ENCODE peak calls at places on chromosomes 2 and 18, in seven cellular contexts. One of them, this sample, is unnamed.
A peak's percentile ranks its signal among the peaks of the same experiment; 100 is the strongest.

GRCh38 chr2:145845207-145845894 is 1325.4 kb upstream of the ZEB2 start:
- DNase-seq in PC-9: no peak
- DNase-seq in lower leg skin: no peak
- DNase-seq in GM12878: no peak
- DNase-seq in progenitor cell of endocrine pancreas: no peak
- DNase-seq in kidney: no peak
- DNase-seq in nephron progenitor cell: no peak
- DNase-seq in this sample: no peak

GRCh38 chr18:28198588-28198987 is 21.7 kb upstream of the CDH2 start:
- DNase-seq in lower leg skin: no peak
- DNase-seq in PC-9: no peak
- DNase-seq in nephron progenitor cell: no peak
- DNase-seq in progenitor cell of endocrine pancreas: no peak
- DNase-seq in kidney: no peak
- DNase-seq in GM12878: no peak
- DNase-seq in this sample: no peak

GRCh38 chr18:63505566-63506335 is 29.0 kb downstream of the SERPINB5 start:
- DNase-seq in GM12878: no peak
- DNase-seq in progenitor cell of endocrine pancreas: no peak
- DNase-seq in PC-9: peak; percentile 25
- DNase-seq in kidney: no peak
- DNase-seq in nephron progenitor cell: peak; percentile 36
- DNase-seq in lower leg skin: no peak
- DNase-seq in this sample: peak; percentile 66

GRCh38 chr2:176805345-176805744 is 407.2 kb upstream of the HNRNPA3 start:
- DNase-seq in GM12878: no peak
- DNase-seq in nephron progenitor cell: no peak
- DNase-seq in kidney: no peak
- DNase-seq in PC-9: no peak
- DNase-seq in lower leg skin: no peak
- DNase-seq in progenitor cell of endocrine pancreas: no peak
- DNase-seq in this sample: no peak

GRCh38 chr2:75340560-75340959 is 141.2 kb upstream of the TACR1 start:
- DNase-seq in nephron progenitor cell: no peak
- DNase-seq in progenitor cell of endocrine pancreas: no peak
- DNase-seq in GM12878: no peak
- DNase-seq in kidney: no peak
- DNase-seq in PC-9: no peak
- DNase-seq in lower leg skin: no peak
- DNase-seq in this sample: no peak

GRCh38 chr2:218186876-218187649 is 20.3 kb upstream of the CXCR1 start:
- DNase-seq in nephron progenitor cell: no peak
- DNase-seq in GM12878: no peak
- DNase-seq in PC-9: no peak
- DNase-seq in kidney: no peak
- DNase-seq in progenitor cell of endocrine pancreas: no peak
- DNase-seq in lower leg skin: peak; percentile 31
- DNase-seq in this sample: no peak

GRCh38 chr2:226623587-226624368 is 175.8 kb downstream of the IRS1 start:
- DNase-seq in nephron progenitor cell: no peak
- DNase-seq in kidney: no peak
- DNase-seq in GM12878: no peak
- DNase-seq in PC-9: no peak
- DNase-seq in progenitor cell of endocrine pancreas: no peak
- DNase-seq in lower leg skin: no peak
- DNase-seq in this sample: no peak

GRCh38 chr2:127039387-127040031 is 67.4 kb downstream of the BIN1 start:
- DNase-seq in GM12878: peak; percentile 44
- DNase-seq in lower leg skin: peak; percentile 66
- DNase-seq in kidney: peak; percentile 72
- DNase-seq in PC-9: no peak
- DNase-seq in nephron progenitor cell: no peak
- DNase-seq in progenitor cell of endocrine pancreas: no peak
- DNase-seq in this sample: no peak

GRCh38 chr2:199160677-199161465 is 296.9 kb downstream of the SATB2 start:
- DNase-seq in lower leg skin: no peak
- DNase-seq in GM12878: no peak
- DNase-seq in nephron progenitor cell: no peak
- DNase-seq in PC-9: no peak
- DNase-seq in progenitor cell of endocrine pancreas: no peak
- DNase-seq in kidney: no peak
- DNase-seq in this sample: peak; percentile 27

GRCh38 chr2:42829556-42830510 is 37.5 kb upstream of the HAAO start:
- DNase-seq in PC-9: no peak
- DNase-seq in kidney: no peak
- DNase-seq in lower leg skin: peak; percentile 80
- DNase-seq in nephron progenitor cell: no peak
- DNase-seq in progenitor cell of endocrine pancreas: no peak
- DNase-seq in GM12878: no peak
- DNase-seq in this sample: no peak

GRCh38 chr2:174606336-174606735 is 8.7 kb upstream of the WIPF1 start:
- DNase-seq in lower leg skin: no peak
- DNase-seq in progenitor cell of endocrine pancreas: no peak
- DNase-seq in GM12878: no peak
- DNase-seq in PC-9: no peak
- DNase-seq in kidney: no peak
- DNase-seq in nephron progenitor cell: no peak
- DNase-seq in this sample: no peak

GRCh38 chr2:37871453-37872191 is 53.5 kb upstream of the RMDN2 start:
- DNase-seq in progenitor cell of endocrine pancreas: no peak
- DNase-seq in PC-9: no peak
- DNase-seq in GM12878: no peak
- DNase-seq in nephron progenitor cell: no peak
- DNase-seq in kidney: no peak
- DNase-seq in lower leg skin: no peak
- DNase-seq in this sample: no peak

GRCh38 chr2:153214349-153214748 is 264.2 kb downstream of the RPRM start:
- DNase-seq in progenitor cell of endocrine pancreas: no peak
- DNase-seq in kidney: no peak
- DNase-seq in lower leg skin: no peak
- DNase-seq in GM12878: no peak
- DNase-seq in PC-9: no peak
- DNase-seq in nephron progenitor cell: no peak
- DNase-seq in this sample: no peak

GRCh38 chr2:181781082-181781786 is 100.9 kb upstream of the NEUROD1 start:
- DNase-seq in progenitor cell of endocrine pancreas: no peak
- DNase-seq in lower leg skin: no peak
- DNase-seq in PC-9: no peak
- DNase-seq in nephron progenitor cell: no peak
- DNase-seq in kidney: no peak
- DNase-seq in GM12878: no peak
- DNase-seq in this sample: peak; percentile 29

GRCh38 chr18:59783138-59783537 is 85.9 kb upstream of the CCBE1 start:
- DNase-seq in GM12878: peak; percentile 9
- DNase-seq in lower leg skin: no peak
- DNase-seq in PC-9: peak; percentile 8
- DNase-seq in progenitor cell of endocrine pancreas: no peak
- DNase-seq in kidney: no peak
- DNase-seq in nephron progenitor cell: peak; percentile 16
- DNase-seq in this sample: peak; percentile 72

GRCh38 chr18:33316146-33316587 is 124.4 kb downstream of the CCDC178 start:
- DNase-seq in kidney: peak; percentile 55
- DNase-seq in lower leg skin: no peak
- DNase-seq in PC-9: no peak
- DNase-seq in progenitor cell of endocrine pancreas: peak; percentile 24
- DNase-seq in GM12878: no peak
- DNase-seq in nephron progenitor cell: no peak
- DNase-seq in this sample: no peak

GRCh38 chr2:72147971-72148369 is 308 bp upstream of the CYP26B1 start:
- DNase-seq in GM12878: no peak
- DNase-seq in kidney: no peak
- DNase-seq in lower leg skin: no peak
- DNase-seq in progenitor cell of endocrine pancreas: no peak
- DNase-seq in nephron progenitor cell: no peak
- DNase-seq in PC-9: no peak
- DNase-seq in this sample: no peak

GRCh38 chr2:168801961-168802824 is at the start of gene NOSTRIN:
- DNase-seq in lower leg skin: no peak
- DNase-seq in GM12878: no peak
- DNase-seq in kidney: no peak
- DNase-seq in PC-9: peak; percentile 10
- DNase-seq in progenitor cell of endocrine pancreas: no peak
- DNase-seq in nephron progenitor cell: no peak
- DNase-seq in this sample: peak; percentile 68

GRCh38 chr18:23662309-23663263 is at the start of gene ANKRD29:
- DNase-seq in GM12878: no peak
- DNase-seq in lower leg skin: no peak
- DNase-seq in PC-9: peak; percentile 40
- DNase-seq in nephron progenitor cell: peak; percentile 71
- DNase-seq in progenitor cell of endocrine pancreas: peak; percentile 14
- DNase-seq in kidney: no peak
- DNase-seq in this sample: peak; percentile 73

GRCh38 chr2:43032248-43032893 is 194.0 kb downstream of the ZFP36L2 start:
- DNase-seq in kidney: peak; percentile 86
- DNase-seq in PC-9: no peak
- DNase-seq in nephron progenitor cell: no peak
- DNase-seq in progenitor cell of endocrine pancreas: no peak
- DNase-seq in GM12878: no peak
- DNase-seq in lower leg skin: peak; percentile 90
- DNase-seq in this sample: no peak

GRCh38 chr2:140589273-140589672 is 1541.5 kb downstream of the LRP1B start:
- DNase-seq in lower leg skin: no peak
- DNase-seq in nephron progenitor cell: no peak
- DNase-seq in progenitor cell of endocrine pancreas: no peak
- DNase-seq in GM12878: no peak
- DNase-seq in PC-9: no peak
- DNase-seq in kidney: no peak
- DNase-seq in this sample: no peak

GRCh38 chr2:105873721-105874120 is 129.0 kb downstream of the NCK2 start:
- DNase-seq in nephron progenitor cell: no peak
- DNase-seq in progenitor cell of endocrine pancreas: no peak
- DNase-seq in lower leg skin: peak; percentile 83
- DNase-seq in kidney: no peak
- DNase-seq in PC-9: peak; percentile 36
- DNase-seq in GM12878: peak; percentile 71
- DNase-seq in this sample: peak; percentile 74

GRCh38 chr2:59786684-59787083 is 766.8 kb downstream of the BCL11A start:
- DNase-seq in PC-9: no peak
- DNase-seq in progenitor cell of endocrine pancreas: no peak
- DNase-seq in nephron progenitor cell: no peak
- DNase-seq in lower leg skin: no peak
- DNase-seq in GM12878: no peak
- DNase-seq in kidney: no peak
- DNase-seq in this sample: no peak
- TF ChIP-seq CTCF in PC-9: no peak
- TF ChIP-seq CTCF in progenitor cell of endocrine pancreas: no peak
- TF ChIP-seq CTCF in nephron progenitor cell: no peak
- TF ChIP-seq CTCF in lower leg skin: no peak
- TF ChIP-seq CTCF in GM12878: no peak
- TF ChIP-seq CTCF in kidney: no peak
- TF ChIP-seq CTCF in this sample: no peak

GRCh38 chr2:63538409-63538808 is 49.9 kb downstream of the WDPCP start:
- DNase-seq in progenitor cell of endocrine pancreas: no peak
- DNase-seq in PC-9: no peak
- DNase-seq in kidney: no peak
- DNase-seq in nephron progenitor cell: no peak
- DNase-seq in lower leg skin: no peak
- DNase-seq in GM12878: no peak
- DNase-seq in this sample: no peak

GRCh38 chr2:63539416-63540162 is 48.7 kb downstream of the WDPCP start:
- DNase-seq in nephron progenitor cell: no peak
- DNase-seq in PC-9: no peak
- DNase-seq in GM12878: no peak
- DNase-seq in kidney: no peak
- DNase-seq in lower leg skin: no peak
- DNase-seq in progenitor cell of endocrine pancreas: no peak
- DNase-seq in this sample: no peak

GRCh38 chr2:63545023-63545422 is 43.3 kb downstream of the WDPCP start:
- DNase-seq in GM12878: no peak
- DNase-seq in lower leg skin: no peak
- DNase-seq in kidney: no peak
- DNase-seq in nephron progenitor cell: no peak
- DNase-seq in PC-9: no peak
- DNase-seq in progenitor cell of endocrine pancreas: no peak
- DNase-seq in this sample: no peak

GRCh38 chr2:63544017-63544627 is 44.2 kb downstream of the WDPCP start:
- DNase-seq in nephron progenitor cell: no peak
- DNase-seq in PC-9: no peak
- DNase-seq in progenitor cell of endocrine pancreas: no peak
- DNase-seq in lower leg skin: no peak
- DNase-seq in kidney: no peak
- DNase-seq in GM12878: no peak
- DNase-seq in this sample: no peak
- TF ChIP-seq CTCF in nephron progenitor cell: peak; percentile 32
- TF ChIP-seq CTCF in PC-9: peak; percentile 78
- TF ChIP-seq CTCF in progenitor cell of endocrine pancreas: peak; percentile 54
- TF ChIP-seq CTCF in lower leg skin: no peak
- TF ChIP-seq CTCF in kidney: peak; percentile 28
- TF ChIP-seq CTCF in GM12878: peak; percentile 34
- TF ChIP-seq CTCF in this sample: no peak

DNA sequence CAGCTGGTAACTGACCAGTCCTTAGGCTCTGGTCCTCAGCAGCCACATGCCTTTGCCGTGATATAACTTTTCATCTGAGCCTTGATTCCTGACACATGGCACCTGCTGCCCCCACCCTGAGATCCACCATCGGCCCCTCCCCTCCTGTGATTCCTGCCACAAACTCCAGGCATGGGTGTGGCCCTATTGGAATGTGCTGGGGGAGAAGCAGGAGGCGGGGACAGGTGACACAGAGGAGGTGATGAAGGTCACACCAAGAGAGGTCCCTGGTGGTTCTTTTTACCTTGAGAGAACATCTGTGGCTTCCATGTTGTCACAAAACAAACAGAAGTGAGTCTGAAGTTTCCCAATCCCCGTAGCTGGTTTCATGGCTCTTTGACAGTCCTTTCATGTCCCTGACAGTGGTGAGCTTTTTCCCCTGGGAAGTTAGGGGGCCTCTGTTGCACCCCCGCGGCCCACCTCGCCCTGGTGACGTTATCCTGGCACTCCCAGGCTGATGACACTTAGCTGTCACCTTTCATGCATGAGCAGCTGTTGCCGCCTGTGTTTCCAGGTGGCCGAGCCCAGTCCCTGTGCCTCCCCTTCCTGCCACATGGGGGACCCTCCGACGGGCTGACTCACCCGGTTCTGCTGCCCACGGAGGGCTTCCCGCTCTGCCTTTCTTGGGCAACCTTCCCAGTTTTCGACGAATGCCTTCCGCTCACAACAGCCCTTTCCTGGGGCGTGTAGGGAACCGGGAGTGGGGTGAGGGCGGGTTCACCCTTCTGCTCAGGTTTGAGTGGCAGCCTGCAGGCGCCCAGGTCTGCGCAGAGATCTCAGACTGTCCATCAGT is 66.3 kb upstream of the GLI2 start:
- DNase-seq in GM12878: no peak
- DNase-seq in nephron progenitor cell: peak; percentile 64
- DNase-seq in lower leg skin: no peak
- DNase-seq in kidney: peak; percentile 94
- DNase-seq in progenitor cell of endocrine pancreas: peak; percentile 37
- DNase-seq in PC-9: peak; percentile 87
- DNase-seq in this sample: peak; percentile 69
- TF ChIP-seq CTCF in GM12878: peak; percentile 28
- TF ChIP-seq CTCF in nephron progenitor cell: peak; percentile 60
- TF ChIP-seq CTCF in lower leg skin: no peak
- TF ChIP-seq CTCF in kidney: peak; percentile 14
- TF ChIP-seq CTCF in progenitor cell of endocrine pancreas: peak; percentile 65
- TF ChIP-seq CTCF in PC-9: peak; percentile 76
- TF ChIP-seq CTCF in this sample: peak; percentile 37

GRCh38 chr2:79874015-79874414 is 361.2 kb downstream of the CTNNA2 start:
- DNase-seq in PC-9: no peak
- DNase-seq in lower leg skin: no peak
- DNase-seq in GM12878: no peak
- DNase-seq in progenitor cell of endocrine pancreas: no peak
- DNase-seq in kidney: peak; percentile 57
- DNase-seq in nephron progenitor cell: no peak
- DNase-seq in this sample: no peak

GRCh38 chr2:79876430-79876829 is 363.6 kb downstream of the CTNNA2 start:
- DNase-seq in kidney: no peak
- DNase-seq in lower leg skin: no peak
- DNase-seq in GM12878: no peak
- DNase-seq in progenitor cell of endocrine pancreas: no peak
- DNase-seq in PC-9: no peak
- DNase-seq in nephron progenitor cell: peak; percentile 22
- DNase-seq in this sample: no peak
- TF ChIP-seq CTCF in kidney: no peak
- TF ChIP-seq CTCF in lower leg skin: no peak
- TF ChIP-seq CTCF in GM12878: peak; percentile 33
- TF ChIP-seq CTCF in progenitor cell of endocrine pancreas: peak; percentile 64
- TF ChIP-seq CTCF in PC-9: peak; percentile 52
- TF ChIP-seq CTCF in nephron progenitor cell: peak; percentile 45
- TF ChIP-seq CTCF in this sample: no peak